ENCODE peak calls at places on chromosomes 5 and 9, in four cellular contexts. One of them, this sample, is unnamed.

GRCh38 chr9:136222166-136222895 is 17.4 kb upstream of the LHX3 start:
- DNase-seq in endothelial cell of umbilical vein: no peak
- DNase-seq in iPS DF 6.9: no peak
- DNase-seq in left ventricle myocardium inferior: no peak
- DNase-seq in this sample: no peak

GRCh38 chr9:18467696-18468095 is 6.3 kb upstream of the ADAMTSL1 start:
- DNase-seq in endothelial cell of umbilical vein: no peak
- DNase-seq in iPS DF 6.9: no peak
- DNase-seq in left ventricle myocardium inferior: no peak
- DNase-seq in this sample: no peak

GRCh38 chr9:3662671-3663070 is 136.9 kb upstream of the RFX3 start:
- DNase-seq in endothelial cell of umbilical vein: no peak
- DNase-seq in iPS DF 6.9: no peak
- DNase-seq in left ventricle myocardium inferior: no peak
- DNase-seq in this sample: no peak

GRCh38 chr9:108869092-108869725 is 7.1 kb downstream of the ACTL7A start:
- DNase-seq in endothelial cell of umbilical vein: no peak
- DNase-seq in iPS DF 6.9: no peak
- DNase-seq in left ventricle myocardium inferior: no peak
- DNase-seq in this sample: no peak

GRCh38 chr9:73810585-73811215 is 659.0 kb downstream of the ANXA1 start:
- DNase-seq in endothelial cell of umbilical vein: no peak
- DNase-seq in iPS DF 6.9: no peak
- DNase-seq in left ventricle myocardium inferior: no peak
- DNase-seq in this sample: no peak

GRCh38 chr5:53490747-53491146 is 10.3 kb downstream of the FST start:
- DNase-seq in endothelial cell of umbilical vein: peak
- DNase-seq in iPS DF 6.9: no peak
- DNase-seq in left ventricle myocardium inferior: no peak
- DNase-seq in this sample: no peak

GRCh38 chr5:55603947-55604346 is 69.2 kb upstream of the PLPP1 start:
- DNase-seq in endothelial cell of umbilical vein: no peak
- DNase-seq in iPS DF 6.9: no peak
- DNase-seq in left ventricle myocardium inferior: no peak
- DNase-seq in this sample: no peak

GRCh38 chr5:73346878-73347408 is 101.6 kb downstream of the FOXD1 start:
- DNase-seq in endothelial cell of umbilical vein: no peak
- DNase-seq in iPS DF 6.9: no peak
- DNase-seq in left ventricle myocardium inferior: no peak
- DNase-seq in this sample: no peak

GRCh38 chr5:172708183-172708505 is 62.9 kb downstream of the DUSP1 start:
- DNase-seq in endothelial cell of umbilical vein: no peak
- DNase-seq in iPS DF 6.9: no peak
- DNase-seq in left ventricle myocardium inferior: no peak
- DNase-seq in this sample: no peak

GRCh38 chr9:124010665-124011321 is 775 bp upstream of the LHX2 start:
- DNase-seq in endothelial cell of umbilical vein: no peak
- DNase-seq in iPS DF 6.9: no peak
- DNase-seq in left ventricle myocardium inferior: peak
- DNase-seq in this sample: no peak

GRCh38 chr9:14271078-14271673 is 42.8 kb downstream of the NFIB start:
- DNase-seq in endothelial cell of umbilical vein: peak
- DNase-seq in iPS DF 6.9: no peak
- DNase-seq in left ventricle myocardium inferior: peak
- DNase-seq in this sample: peak

GRCh38 chr9:130536594-130537215 is 42.7 kb upstream of the FUBP3 start:
- DNase-seq in endothelial cell of umbilical vein: no peak
- DNase-seq in iPS DF 6.9: no peak
- DNase-seq in left ventricle myocardium inferior: no peak
- DNase-seq in this sample: no peak

GRCh38 chr5:138955672-138956295 is 80.6 kb upstream of the LRRTM2 start:
- DNase-seq in endothelial cell of umbilical vein: no peak
- DNase-seq in iPS DF 6.9: no peak
- DNase-seq in left ventricle myocardium inferior: no peak
- DNase-seq in this sample: no peak

GRCh38 chr9:111350556-111350955 is 20.5 kb upstream of the OR2K2 start:
- DNase-seq in endothelial cell of umbilical vein: no peak
- DNase-seq in iPS DF 6.9: no peak
- DNase-seq in left ventricle myocardium inferior: no peak
- DNase-seq in this sample: no peak

GRCh38 chr5:51990241-51990640 is 607.0 kb downstream of the ISL1 start:
- DNase-seq in endothelial cell of umbilical vein: no peak
- DNase-seq in iPS DF 6.9: no peak
- DNase-seq in left ventricle myocardium inferior: no peak
- DNase-seq in this sample: no peak

GRCh38 chr5:34005211-34005610 is 2.6 kb downstream of the AMACR start:
- DNase-seq in endothelial cell of umbilical vein: no peak
- DNase-seq in iPS DF 6.9: no peak
- DNase-seq in left ventricle myocardium inferior: no peak
- DNase-seq in this sample: no peak

GRCh38 chr5:3377176-3377575 is 218.5 kb upstream of the IRX1 start:
- DNase-seq in endothelial cell of umbilical vein: no peak
- DNase-seq in iPS DF 6.9: no peak
- DNase-seq in left ventricle myocardium inferior: no peak
- DNase-seq in this sample: no peak

GRCh38 chr5:98308960-98309359 is 464.5 kb upstream of the RGMB start:
- DNase-seq in endothelial cell of umbilical vein: peak
- DNase-seq in iPS DF 6.9: no peak
- DNase-seq in left ventricle myocardium inferior: no peak
- DNase-seq in this sample: no peak

GRCh38 chr5:1141827-1142226 is 30.0 kb upstream of the SLC12A7 start:
- DNase-seq in endothelial cell of umbilical vein: no peak
- DNase-seq in iPS DF 6.9: no peak
- DNase-seq in left ventricle myocardium inferior: no peak
- DNase-seq in this sample: no peak

GRCh38 chr9:117746263-117746662 is 42.1 kb downstream of the TLR4 start:
- DNase-seq in endothelial cell of umbilical vein: no peak
- DNase-seq in iPS DF 6.9: no peak
- DNase-seq in left ventricle myocardium inferior: no peak
- DNase-seq in this sample: no peak

GRCh38 chr9:129221233-129221632 is 43.2 kb upstream of the IER5L start:
- DNase-seq in endothelial cell of umbilical vein: no peak
- DNase-seq in iPS DF 6.9: no peak
- DNase-seq in left ventricle myocardium inferior: no peak
- DNase-seq in this sample: no peak

GRCh38 chr9:99478469-99479027 is 256.5 kb downstream of the SEC61B start:
- DNase-seq in endothelial cell of umbilical vein: no peak
- DNase-seq in iPS DF 6.9: no peak
- DNase-seq in left ventricle myocardium inferior: peak
- DNase-seq in this sample: no peak

GRCh38 chr9:96135071-96135825 is 166.7 kb downstream of the HSD17B3 start:
- DNase-seq in endothelial cell of umbilical vein: peak
- DNase-seq in iPS DF 6.9: no peak
- DNase-seq in left ventricle myocardium inferior: no peak
- DNase-seq in this sample: no peak

GRCh38 chr5:143871672-143872071 is 59.7 kb downstream of the HMHB1 start:
- DNase-seq in endothelial cell of umbilical vein: no peak
- DNase-seq in iPS DF 6.9: no peak
- DNase-seq in left ventricle myocardium inferior: no peak
- DNase-seq in this sample: no peak

GRCh38 chr5:83848928-83849327 is 128.3 kb upstream of the HAPLN1 start:
- DNase-seq in endothelial cell of umbilical vein: peak
- DNase-seq in iPS DF 6.9: no peak
- DNase-seq in left ventricle myocardium inferior: no peak
- DNase-seq in this sample: no peak

GRCh38 chr9:114621975-114622609 is 11.0 kb downstream of the TMEM268 start:
- DNase-seq in endothelial cell of umbilical vein: peak
- DNase-seq in iPS DF 6.9: no peak
- DNase-seq in left ventricle myocardium inferior: no peak
- DNase-seq in this sample: no peak

GRCh38 chr9:107793541-107793940 is 304.0 kb upstream of the KLF4 start:
- DNase-seq in endothelial cell of umbilical vein: no peak
- DNase-seq in iPS DF 6.9: no peak
- DNase-seq in left ventricle myocardium inferior: no peak
- DNase-seq in this sample: no peak

GRCh38 chr9:3526903-3527652 is 1.3 kb upstream of the RFX3 start:
- DNase-seq in endothelial cell of umbilical vein: peak
- DNase-seq in iPS DF 6.9: no peak
- DNase-seq in left ventricle myocardium inferior: no peak
- DNase-seq in this sample: peak

GRCh38 chr5:178207917-178208280 is 3.6 kb downstream of the HNRNPAB start:
- DNase-seq in endothelial cell of umbilical vein: no peak
- DNase-seq in iPS DF 6.9: no peak
- DNase-seq in left ventricle myocardium inferior: no peak
- DNase-seq in this sample: no peak

GRCh38 chr5:6399978-6400910 is 21.9 kb upstream of the MED10 start:
- DNase-seq in endothelial cell of umbilical vein: no peak
- DNase-seq in iPS DF 6.9: no peak
- DNase-seq in left ventricle myocardium inferior: no peak
- DNase-seq in this sample: no peak

GRCh38 chr9:123478967-123479602 is 123.1 kb downstream of the CRB2 start:
- DNase-seq in endothelial cell of umbilical vein: no peak
- DNase-seq in iPS DF 6.9: no peak
- DNase-seq in left ventricle myocardium inferior: no peak
- DNase-seq in this sample: no peak

GRCh38 chr5:143128412-143129071 is 274.9 kb downstream of the NR3C1 start:
- DNase-seq in endothelial cell of umbilical vein: no peak
- DNase-seq in iPS DF 6.9: no peak
- DNase-seq in left ventricle myocardium inferior: no peak
- DNase-seq in this sample: no peak

GRCh38 chr9:95552814-95553546 is 36.2 kb upstream of the PTCH1 start:
- DNase-seq in endothelial cell of umbilical vein: peak
- DNase-seq in iPS DF 6.9: peak
- DNase-seq in left ventricle myocardium inferior: peak
- DNase-seq in this sample: peak

GRCh38 chr9:128972956-128973355 is 25.5 kb downstream of the NUP188 start:
- DNase-seq in endothelial cell of umbilical vein: peak
- DNase-seq in iPS DF 6.9: no peak
- DNase-seq in left ventricle myocardium inferior: no peak
- DNase-seq in this sample: no peak

GRCh38 chr9:73269430-73270101 is 117.9 kb downstream of the ANXA1 start:
- DNase-seq in endothelial cell of umbilical vein: peak
- DNase-seq in iPS DF 6.9: no peak
- DNase-seq in left ventricle myocardium inferior: no peak
- DNase-seq in this sample: no peak

GRCh38 chr9:111038336-111039202 is at the start of gene LPAR1:
- DNase-seq in endothelial cell of umbilical vein: no peak
- DNase-seq in iPS DF 6.9: no peak
- DNase-seq in left ventricle myocardium inferior: peak
- DNase-seq in this sample: peak

GRCh38 chr5:63916786-63917185 is 45.5 kb downstream of the HTR1A start:
- DNase-seq in endothelial cell of umbilical vein: no peak
- DNase-seq in iPS DF 6.9: no peak
- DNase-seq in left ventricle myocardium inferior: no peak
- DNase-seq in this sample: no peak

DNA sequence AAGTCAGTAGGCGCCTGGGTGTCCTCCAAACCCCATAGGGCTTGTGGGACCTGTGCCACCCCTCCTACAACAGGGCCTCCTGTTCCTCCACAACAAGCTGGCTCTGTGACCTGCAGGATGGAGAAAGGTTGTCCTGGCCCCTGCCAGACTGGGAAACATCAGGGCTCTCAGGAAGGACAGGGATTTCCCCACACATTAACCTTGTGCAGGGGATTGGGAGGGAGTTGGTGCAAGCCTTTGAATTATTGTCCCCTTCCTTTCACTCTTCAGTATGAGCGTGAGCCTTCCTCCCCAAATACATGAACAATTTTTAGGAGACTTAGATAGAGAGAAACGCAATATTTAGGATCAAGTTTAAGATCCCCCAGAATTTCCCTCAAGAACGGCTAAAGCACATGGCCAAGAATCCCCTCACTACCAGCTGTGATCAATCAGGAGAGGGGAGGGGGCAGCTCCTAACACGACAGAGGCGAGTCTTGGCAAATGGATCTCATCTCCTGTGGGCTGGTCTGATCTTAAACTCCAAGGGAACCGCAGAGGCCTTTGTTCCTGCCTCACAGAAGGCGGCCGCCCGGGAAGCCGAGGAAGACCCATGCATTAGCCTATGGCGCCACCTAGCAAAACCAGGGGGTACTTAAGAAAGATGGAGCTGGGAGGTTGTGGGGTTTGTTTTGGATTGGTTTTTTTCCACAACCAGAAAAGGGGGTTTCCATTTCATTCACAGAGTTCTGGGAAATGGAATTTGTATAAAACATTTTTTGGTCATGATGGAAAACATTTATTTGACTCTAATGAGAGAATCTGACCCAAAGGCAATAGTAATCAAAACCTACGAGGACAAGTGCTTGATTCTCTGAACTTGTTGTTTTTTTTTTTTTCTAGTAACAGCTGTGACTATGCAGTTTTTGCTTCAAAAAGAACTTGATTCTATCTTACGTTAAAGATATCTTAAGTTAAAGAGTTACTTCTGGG is 36.1 kb upstream of the OSMR start:
- DNase-seq in endothelial cell of umbilical vein: peak
- DNase-seq in iPS DF 6.9: peak
- DNase-seq in left ventricle myocardium inferior: peak
- DNase-seq in this sample: peak
- H3K27ac ChIP-seq in endothelial cell of umbilical vein: no peak
- H3K27ac ChIP-seq in iPS DF 6.9: no peak
- H3K27ac ChIP-seq in left ventricle myocardium inferior: peak
- H3K27ac ChIP-seq in this sample: no peak

DNA sequence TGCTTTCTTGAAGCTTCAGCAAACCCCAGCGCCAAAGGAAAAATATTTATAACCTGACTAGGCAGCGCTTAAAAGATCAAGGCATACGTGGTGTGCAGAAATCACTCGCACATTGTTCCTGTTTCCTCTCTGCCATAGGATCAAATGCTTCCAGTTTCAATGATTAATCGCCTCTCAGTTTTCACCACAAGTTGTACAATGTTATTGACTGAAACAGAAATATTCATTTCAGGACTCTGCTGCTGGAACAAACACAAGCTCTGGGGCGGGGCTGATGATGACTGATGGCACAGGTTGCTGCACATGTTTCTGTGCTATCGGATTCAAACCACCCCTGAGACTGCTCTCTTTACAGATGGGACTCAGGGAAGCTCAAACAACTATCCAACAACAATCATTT is 68.6 kb downstream of the KCNIP1 start:
- DNase-seq in endothelial cell of umbilical vein: peak
- DNase-seq in iPS DF 6.9: no peak
- DNase-seq in left ventricle myocardium inferior: no peak
- DNase-seq in this sample: no peak
- H3K4me3 ChIP-seq in endothelial cell of umbilical vein: no peak
- H3K4me3 ChIP-seq in iPS DF 6.9: no peak
- H3K4me3 ChIP-seq in left ventricle myocardium inferior: no peak
- H3K4me3 ChIP-seq in this sample: no peak

GRCh38 chr9:68546596-68547390 is 6.1 kb upstream of the TMEM252 start:
- DNase-seq in endothelial cell of umbilical vein: no peak
- DNase-seq in iPS DF 6.9: no peak
- DNase-seq in left ventricle myocardium inferior: no peak
- DNase-seq in this sample: no peak
- H3K27ac ChIP-seq in endothelial cell of umbilical vein: no peak
- H3K27ac ChIP-seq in iPS DF 6.9: no peak
- H3K27ac ChIP-seq in left ventricle myocardium inferior: peak
- H3K27ac ChIP-seq in this sample: peak

GRCh38 chr5:135038829-135039525 is 4.9 kb upstream of the PITX1 start:
- DNase-seq in endothelial cell of umbilical vein: no peak
- DNase-seq in iPS DF 6.9: no peak
- DNase-seq in left ventricle myocardium inferior: no peak
- DNase-seq in this sample: no peak
- H3K4me3 ChIP-seq in endothelial cell of umbilical vein: no peak
- H3K4me3 ChIP-seq in iPS DF 6.9: peak
- H3K4me3 ChIP-seq in left ventricle myocardium inferior: peak
- H3K4me3 ChIP-seq in this sample: peak